ENCODE peak calls at places on chromosome 2, in six cellular contexts. One of them, this sample, is unnamed.

GRCh38 chr2:190355968-190356657 is 12.7 kb downstream of the INPP1 start:
- ATAC-seq in activated CD8-positive, alpha-beta T cell treated with anti-CD3 and anti-CD28 coated beads, Interleukin-2, amount 10 ng/mL, durations not matched to agents 7 days and 5 days: no peak
- ATAC-seq in HepG2: no peak
- ATAC-seq in GM12878: no peak
- ATAC-seq in lower lobe of right lung: no peak
- ATAC-seq in HCT116: no peak
- ATAC-seq in this sample: peak

GRCh38 chr2:222485367-222486211 is 61.2 kb downstream of the SGPP2 start:
- ATAC-seq in activated CD8-positive, alpha-beta T cell treated with anti-CD3 and anti-CD28 coated beads, Interleukin-2, amount 10 ng/mL, durations not matched to agents 7 days and 5 days: no peak
- ATAC-seq in HepG2: no peak
- ATAC-seq in GM12878: no peak
- ATAC-seq in lower lobe of right lung: peak
- ATAC-seq in HCT116: no peak
- ATAC-seq in this sample: no peak

GRCh38 chr2:181546086-181546485 is 88.9 kb downstream of the ITGA4 start:
- ATAC-seq in activated CD8-positive, alpha-beta T cell treated with anti-CD3 and anti-CD28 coated beads, Interleukin-2, amount 10 ng/mL, durations not matched to agents 7 days and 5 days: no peak
- ATAC-seq in HepG2: no peak
- ATAC-seq in GM12878: no peak
- ATAC-seq in lower lobe of right lung: no peak
- ATAC-seq in HCT116: no peak
- ATAC-seq in this sample: no peak

GRCh38 chr2:192127434-192127833 is 67.3 kb downstream of the TMEFF2 start:
- ATAC-seq in activated CD8-positive, alpha-beta T cell treated with anti-CD3 and anti-CD28 coated beads, Interleukin-2, amount 10 ng/mL, durations not matched to agents 7 days and 5 days: no peak
- ATAC-seq in HepG2: no peak
- ATAC-seq in GM12878: no peak
- ATAC-seq in lower lobe of right lung: no peak
- ATAC-seq in HCT116: no peak
- ATAC-seq in this sample: no peak

GRCh38 chr2:108971661-108972566 is 17.1 kb downstream of the EDAR start:
- ATAC-seq in activated CD8-positive, alpha-beta T cell treated with anti-CD3 and anti-CD28 coated beads, Interleukin-2, amount 10 ng/mL, durations not matched to agents 7 days and 5 days: no peak
- ATAC-seq in HepG2: no peak
- ATAC-seq in GM12878: no peak
- ATAC-seq in lower lobe of right lung: no peak
- ATAC-seq in HCT116: peak
- ATAC-seq in this sample: peak

GRCh38 chr2:127106457-127106997 is 427 bp downstream of the BIN1 start:
- ATAC-seq in activated CD8-positive, alpha-beta T cell treated with anti-CD3 and anti-CD28 coated beads, Interleukin-2, amount 10 ng/mL, durations not matched to agents 7 days and 5 days: peak
- ATAC-seq in HepG2: peak
- ATAC-seq in GM12878: peak
- ATAC-seq in lower lobe of right lung: peak
- ATAC-seq in HCT116: peak
- ATAC-seq in this sample: peak

GRCh38 chr2:95062716-95063400 is 37.4 kb downstream of the MAL start:
- ATAC-seq in activated CD8-positive, alpha-beta T cell treated with anti-CD3 and anti-CD28 coated beads, Interleukin-2, amount 10 ng/mL, durations not matched to agents 7 days and 5 days: peak
- ATAC-seq in HepG2: peak
- ATAC-seq in GM12878: peak
- ATAC-seq in lower lobe of right lung: no peak
- ATAC-seq in HCT116: peak
- ATAC-seq in this sample: peak

GRCh38 chr2:178403671-178404379 is 47.1 kb downstream of the PRKRA start:
- ATAC-seq in activated CD8-positive, alpha-beta T cell treated with anti-CD3 and anti-CD28 coated beads, Interleukin-2, amount 10 ng/mL, durations not matched to agents 7 days and 5 days: peak
- ATAC-seq in HepG2: no peak
- ATAC-seq in GM12878: peak
- ATAC-seq in lower lobe of right lung: no peak
- ATAC-seq in HCT116: no peak
- ATAC-seq in this sample: no peak

GRCh38 chr2:181805228-181806038 is 86.1 kb upstream of the ITPRID2 start:
- ATAC-seq in activated CD8-positive, alpha-beta T cell treated with anti-CD3 and anti-CD28 coated beads, Interleukin-2, amount 10 ng/mL, durations not matched to agents 7 days and 5 days: no peak
- ATAC-seq in HepG2: no peak
- ATAC-seq in GM12878: no peak
- ATAC-seq in lower lobe of right lung: peak
- ATAC-seq in HCT116: no peak
- ATAC-seq in this sample: no peak

GRCh38 chr2:217729426-217730058 is 273.3 kb downstream of the TNS1 start:
- ATAC-seq in activated CD8-positive, alpha-beta T cell treated with anti-CD3 and anti-CD28 coated beads, Interleukin-2, amount 10 ng/mL, durations not matched to agents 7 days and 5 days: no peak
- ATAC-seq in HepG2: no peak
- ATAC-seq in GM12878: no peak
- ATAC-seq in lower lobe of right lung: no peak
- ATAC-seq in HCT116: no peak
- ATAC-seq in this sample: no peak

GRCh38 chr2:28369355-28369754 is 23.3 kb upstream of the FOSL2 start:
- ATAC-seq in activated CD8-positive, alpha-beta T cell treated with anti-CD3 and anti-CD28 coated beads, Interleukin-2, amount 10 ng/mL, durations not matched to agents 7 days and 5 days: no peak
- ATAC-seq in HepG2: no peak
- ATAC-seq in GM12878: no peak
- ATAC-seq in lower lobe of right lung: no peak
- ATAC-seq in HCT116: no peak
- ATAC-seq in this sample: no peak

GRCh38 chr2:177296047-177296446 is 31.5 kb upstream of the NFE2L2 start:
- ATAC-seq in activated CD8-positive, alpha-beta T cell treated with anti-CD3 and anti-CD28 coated beads, Interleukin-2, amount 10 ng/mL, durations not matched to agents 7 days and 5 days: peak
- ATAC-seq in HepG2: peak
- ATAC-seq in GM12878: peak
- ATAC-seq in lower lobe of right lung: peak
- ATAC-seq in HCT116: peak
- ATAC-seq in this sample: no peak

GRCh38 chr2:235614900-235615712 is 121.3 kb downstream of the AGAP1 start:
- ATAC-seq in activated CD8-positive, alpha-beta T cell treated with anti-CD3 and anti-CD28 coated beads, Interleukin-2, amount 10 ng/mL, durations not matched to agents 7 days and 5 days: no peak
- ATAC-seq in HepG2: peak
- ATAC-seq in GM12878: no peak
- ATAC-seq in lower lobe of right lung: peak
- ATAC-seq in HCT116: no peak
- ATAC-seq in this sample: peak

GRCh38 chr2:195561205-195562032 is 95.6 kb upstream of the SLC39A10 start:
- ATAC-seq in activated CD8-positive, alpha-beta T cell treated with anti-CD3 and anti-CD28 coated beads, Interleukin-2, amount 10 ng/mL, durations not matched to agents 7 days and 5 days: no peak
- ATAC-seq in HepG2: no peak
- ATAC-seq in GM12878: peak
- ATAC-seq in lower lobe of right lung: peak
- ATAC-seq in HCT116: no peak
- ATAC-seq in this sample: peak

GRCh38 chr2:29322011-29322410 is 206.8 kb downstream of the CLIP4 start:
- ATAC-seq in activated CD8-positive, alpha-beta T cell treated with anti-CD3 and anti-CD28 coated beads, Interleukin-2, amount 10 ng/mL, durations not matched to agents 7 days and 5 days: no peak
- ATAC-seq in HepG2: no peak
- ATAC-seq in GM12878: peak
- ATAC-seq in lower lobe of right lung: no peak
- ATAC-seq in HCT116: no peak
- ATAC-seq in this sample: no peak

GRCh38 chr2:200614249-200614648 is 28.4 kb downstream of the AOX1 start:
- ATAC-seq in activated CD8-positive, alpha-beta T cell treated with anti-CD3 and anti-CD28 coated beads, Interleukin-2, amount 10 ng/mL, durations not matched to agents 7 days and 5 days: no peak
- ATAC-seq in HepG2: no peak
- ATAC-seq in GM12878: no peak
- ATAC-seq in lower lobe of right lung: no peak
- ATAC-seq in HCT116: no peak
- ATAC-seq in this sample: no peak

GRCh38 chr2:231613054-231613654 is 20.5 kb downstream of the TEX44 start:
- ATAC-seq in activated CD8-positive, alpha-beta T cell treated with anti-CD3 and anti-CD28 coated beads, Interleukin-2, amount 10 ng/mL, durations not matched to agents 7 days and 5 days: peak
- ATAC-seq in HepG2: peak
- ATAC-seq in GM12878: no peak
- ATAC-seq in lower lobe of right lung: peak
- ATAC-seq in HCT116: no peak
- ATAC-seq in this sample: no peak

GRCh38 chr2:29444150-29444549 is 328.9 kb downstream of the CLIP4 start:
- ATAC-seq in activated CD8-positive, alpha-beta T cell treated with anti-CD3 and anti-CD28 coated beads, Interleukin-2, amount 10 ng/mL, durations not matched to agents 7 days and 5 days: no peak
- ATAC-seq in HepG2: no peak
- ATAC-seq in GM12878: no peak
- ATAC-seq in lower lobe of right lung: no peak
- ATAC-seq in HCT116: no peak
- ATAC-seq in this sample: no peak

GRCh38 chr2:44004735-44005602 is 9.2 kb upstream of the LRPPRC start:
- ATAC-seq in activated CD8-positive, alpha-beta T cell treated with anti-CD3 and anti-CD28 coated beads, Interleukin-2, amount 10 ng/mL, durations not matched to agents 7 days and 5 days: peak
- ATAC-seq in HepG2: no peak
- ATAC-seq in GM12878: peak
- ATAC-seq in lower lobe of right lung: no peak
- ATAC-seq in HCT116: no peak
- ATAC-seq in this sample: no peak

GRCh38 chr2:223930002-223930976 is 14.8 kb downstream of the WDFY1 start:
- ATAC-seq in activated CD8-positive, alpha-beta T cell treated with anti-CD3 and anti-CD28 coated beads, Interleukin-2, amount 10 ng/mL, durations not matched to agents 7 days and 5 days: peak
- ATAC-seq in HepG2: peak
- ATAC-seq in GM12878: peak
- ATAC-seq in lower lobe of right lung: peak
- ATAC-seq in HCT116: no peak
- ATAC-seq in this sample: peak

GRCh38 chr2:16622399-16622968 is 43.1 kb downstream of the CYRIA start:
- ATAC-seq in activated CD8-positive, alpha-beta T cell treated with anti-CD3 and anti-CD28 coated beads, Interleukin-2, amount 10 ng/mL, durations not matched to agents 7 days and 5 days: no peak
- ATAC-seq in HepG2: no peak
- ATAC-seq in GM12878: no peak
- ATAC-seq in lower lobe of right lung: peak
- ATAC-seq in HCT116: no peak
- ATAC-seq in this sample: no peak